ENCODE peak calls at places on chromosome 21, in four cellular contexts. One of them, this sample, is unnamed.

GRCh38 chr21:36150192-36150711 is 6.4 kb upstream of the DOP1B start:
- DNase-seq in tibial nerve: peak
- DNase-seq in K562: peak
- DNase-seq in esophagus squamous epithelium: no peak
- DNase-seq in this sample: no peak

GRCh38 chr21:20856926-20857325 is 141.3 kb upstream of the NCAM2 start:
- DNase-seq in K562: peak
- DNase-seq in tibial nerve: no peak
- DNase-seq in esophagus squamous epithelium: no peak
- DNase-seq in this sample: peak

GRCh38 chr21:45376459-45377324 is 28.3 kb upstream of the COL18A1 start:
- DNase-seq in tibial nerve: no peak
- DNase-seq in esophagus squamous epithelium: no peak
- DNase-seq in K562: no peak
- DNase-seq in this sample: no peak

GRCh38 chr21:15430023-15430422 is 299.8 kb upstream of the USP25 start:
- DNase-seq in tibial nerve: no peak
- DNase-seq in esophagus squamous epithelium: no peak
- DNase-seq in K562: no peak
- DNase-seq in this sample: no peak

GRCh38 chr21:42676799-42677198 is 23.4 kb downstream of the PDE9A start:
- DNase-seq in K562: no peak
- DNase-seq in tibial nerve: no peak
- DNase-seq in esophagus squamous epithelium: no peak
- DNase-seq in this sample: no peak

GRCh38 chr21:16072692-16073091 is 342.9 kb downstream of the USP25 start:
- DNase-seq in esophagus squamous epithelium: no peak
- DNase-seq in K562: no peak
- DNase-seq in tibial nerve: no peak
- DNase-seq in this sample: no peak

GRCh38 chr21:36699026-36699545 is at the start of gene SIM2:
- DNase-seq in esophagus squamous epithelium: no peak
- DNase-seq in tibial nerve: no peak
- DNase-seq in K562: peak
- DNase-seq in this sample: no peak

GRCh38 chr21:35136586-35137254 is 87.6 kb upstream of the RUNX1 start:
- DNase-seq in esophagus squamous epithelium: no peak
- DNase-seq in K562: peak
- DNase-seq in tibial nerve: no peak
- DNase-seq in this sample: no peak

GRCh38 chr21:17931080-17931479 is 111.9 kb upstream of the C21orf91 start:
- DNase-seq in K562: peak
- DNase-seq in esophagus squamous epithelium: no peak
- DNase-seq in tibial nerve: no peak
- DNase-seq in this sample: peak

GRCh38 chr21:28213221-28213620 is 779.5 kb downstream of the LTN1 start:
- DNase-seq in esophagus squamous epithelium: no peak
- DNase-seq in tibial nerve: no peak
- DNase-seq in K562: no peak
- DNase-seq in this sample: no peak

GRCh38 chr21:29466532-29466931 is 167.8 kb downstream of the BACH1 start:
- DNase-seq in K562: no peak
- DNase-seq in tibial nerve: no peak
- DNase-seq in esophagus squamous epithelium: no peak
- DNase-seq in this sample: no peak

GRCh38 chr21:21232320-21232719 is 234.1 kb downstream of the NCAM2 start:
- DNase-seq in tibial nerve: no peak
- DNase-seq in K562: peak
- DNase-seq in esophagus squamous epithelium: no peak
- DNase-seq in this sample: peak

GRCh38 chr21:21612446-21612845 is 614.2 kb downstream of the NCAM2 start:
- DNase-seq in esophagus squamous epithelium: no peak
- DNase-seq in tibial nerve: no peak
- DNase-seq in K562: no peak
- DNase-seq in this sample: no peak

GRCh38 chr21:45877821-45878469 is 103.6 kb upstream of the COL6A1 start:
- DNase-seq in esophagus squamous epithelium: no peak
- DNase-seq in tibial nerve: no peak
- DNase-seq in K562: no peak
- DNase-seq in this sample: no peak

GRCh38 chr21:26758083-26758861 is 86.9 kb downstream of the ADAMTS1 start:
- DNase-seq in tibial nerve: no peak
- DNase-seq in esophagus squamous epithelium: no peak
- DNase-seq in K562: no peak
- DNase-seq in this sample: no peak

GRCh38 chr21:31772674-31773555 is 41.0 kb upstream of the SCAF4 start:
- DNase-seq in esophagus squamous epithelium: no peak
- DNase-seq in K562: no peak
- DNase-seq in tibial nerve: no peak
- DNase-seq in this sample: no peak

GRCh38 chr21:31136891-31137290 is 98.6 kb upstream of the KRTAP19-8 start:
- DNase-seq in tibial nerve: no peak
- DNase-seq in K562: peak
- DNase-seq in esophagus squamous epithelium: no peak
- DNase-seq in this sample: no peak

GRCh38 chr21:31623664-31624063 is 35.8 kb upstream of the SOD1 start:
- DNase-seq in K562: peak
- DNase-seq in esophagus squamous epithelium: no peak
- DNase-seq in tibial nerve: no peak
- DNase-seq in this sample: no peak

GRCh38 chr21:27475363-27475955 is 508.6 kb upstream of the ADAMTS5 start:
- DNase-seq in esophagus squamous epithelium: no peak
- DNase-seq in K562: no peak
- DNase-seq in tibial nerve: no peak
- DNase-seq in this sample: no peak

GRCh38 chr21:29056005-29056404 is 17.4 kb downstream of the CCT8 start:
- DNase-seq in K562: no peak
- DNase-seq in tibial nerve: no peak
- DNase-seq in esophagus squamous epithelium: no peak
- DNase-seq in this sample: no peak

GRCh38 chr21:29025328-29025713 is 853 bp downstream of the USP16 start:
- DNase-seq in tibial nerve: no peak
- DNase-seq in esophagus squamous epithelium: no peak
- DNase-seq in K562: peak
- DNase-seq in this sample: no peak

GRCh38 chr21:46308431-46308830 is 15.2 kb downstream of the C21orf58 start:
- DNase-seq in tibial nerve: no peak
- DNase-seq in esophagus squamous epithelium: no peak
- DNase-seq in K562: no peak
- DNase-seq in this sample: no peak

GRCh38 chr21:26565105-26565504 is 8.0 kb downstream of the CYYR1 start:
- DNase-seq in esophagus squamous epithelium: no peak
- DNase-seq in K562: no peak
- DNase-seq in tibial nerve: no peak
- DNase-seq in this sample: no peak

DNA sequence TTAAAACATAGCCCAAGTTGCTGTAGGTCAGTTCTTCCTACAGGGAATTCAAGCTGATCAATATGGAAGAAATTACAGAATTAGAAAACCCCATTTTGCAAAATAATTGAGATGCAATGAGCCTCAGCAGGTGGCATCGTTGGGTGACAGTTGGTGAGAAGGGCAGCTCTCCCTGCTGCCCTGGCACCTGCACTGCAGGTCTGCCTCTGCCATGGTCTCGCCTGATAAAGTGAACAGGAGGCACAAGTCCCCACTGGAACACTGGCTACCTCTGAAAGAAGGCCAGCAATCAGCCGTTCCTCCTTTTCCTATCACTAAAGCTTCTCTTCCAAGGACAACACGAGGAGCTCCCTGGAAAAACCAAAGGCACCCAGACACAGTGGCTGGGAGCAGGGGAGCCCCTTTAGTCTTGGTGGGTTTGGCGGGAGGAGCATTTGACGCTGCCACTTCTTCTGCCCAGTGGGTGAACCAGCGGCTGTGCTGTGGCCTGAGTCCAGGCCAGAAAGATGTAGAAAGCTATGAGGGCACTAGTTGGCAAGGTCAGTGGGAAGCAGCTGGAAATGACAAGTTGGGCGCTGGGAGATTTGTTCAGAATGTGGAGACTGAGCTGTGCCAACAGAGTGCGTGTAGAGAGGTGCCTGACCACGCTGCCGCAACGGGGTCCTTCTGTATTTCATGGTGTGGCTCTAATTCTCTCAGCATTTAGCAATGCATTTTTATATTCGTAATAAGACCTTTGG is 93.1 kb downstream of the RIPK4 start:
- DNase-seq in K562: no peak
- DNase-seq in esophagus squamous epithelium: no peak
- DNase-seq in tibial nerve: no peak
- DNase-seq in this sample: no peak
- TF ChIP-seq POLR2A in K562: no peak
- TF ChIP-seq POLR2A in esophagus squamous epithelium: no peak
- TF ChIP-seq POLR2A in tibial nerve: no peak
- TF ChIP-seq POLR2A in this sample: no peak

DNA sequence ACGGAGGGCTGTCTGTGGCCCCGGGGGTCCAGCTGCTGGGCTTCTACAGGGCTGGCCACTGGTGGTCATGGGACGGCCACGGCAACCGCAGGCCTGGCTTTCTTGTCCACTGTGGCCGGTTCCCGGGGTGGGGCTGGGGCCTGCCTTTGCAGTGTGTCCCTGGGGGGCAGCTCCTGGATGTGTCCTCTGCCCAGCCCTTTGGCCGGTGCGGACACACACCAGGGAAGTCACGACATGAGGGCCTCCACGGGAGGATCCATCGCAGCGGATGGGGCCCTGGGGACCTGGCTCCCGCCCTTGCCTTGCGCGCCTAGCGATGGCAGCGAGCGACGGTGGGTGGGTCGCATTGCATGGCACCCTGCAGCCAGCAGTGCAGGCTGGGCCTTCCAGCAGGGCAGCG is 18.0 kb downstream of the PFKL start:
- DNase-seq in K562: no peak
- DNase-seq in esophagus squamous epithelium: no peak
- DNase-seq in tibial nerve: no peak
- DNase-seq in this sample: no peak
- TF ChIP-seq POLR2A in K562: no peak
- TF ChIP-seq POLR2A in esophagus squamous epithelium: no peak
- TF ChIP-seq POLR2A in tibial nerve: no peak
- TF ChIP-seq POLR2A in this sample: no peak

DNA sequence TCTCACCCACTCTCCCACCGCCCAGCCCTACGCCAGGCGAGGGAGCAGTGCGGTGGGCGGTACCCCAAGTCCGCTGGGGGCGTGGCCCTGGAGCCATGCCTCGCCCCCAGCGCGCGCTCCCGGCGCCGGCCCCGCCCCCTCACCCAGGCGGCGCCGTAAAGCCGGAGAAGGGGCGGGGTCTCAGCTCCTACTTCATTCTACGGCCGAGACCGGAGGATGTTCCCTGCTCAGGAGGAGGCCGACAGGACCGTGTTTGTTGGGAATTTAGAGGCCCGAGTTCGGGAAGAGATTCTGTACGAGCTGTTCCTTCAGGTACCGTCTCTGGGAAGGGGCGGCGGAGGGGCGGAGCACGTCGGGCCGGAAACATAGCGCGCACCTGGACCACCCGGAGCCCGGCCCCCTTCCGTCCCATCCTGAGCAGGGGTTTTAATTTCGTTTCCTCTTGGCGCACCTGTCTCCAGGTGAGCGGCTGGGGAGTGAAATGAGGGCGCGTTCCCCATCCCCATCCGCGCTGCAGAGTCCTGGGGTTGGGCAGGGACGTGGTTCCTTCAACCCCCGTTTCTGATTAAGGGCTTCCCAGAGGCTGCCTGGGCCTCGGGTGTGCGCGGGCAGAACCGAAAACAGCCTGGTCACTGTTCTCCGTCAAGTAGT is at the start of gene RBM11:
- DNase-seq in esophagus squamous epithelium: peak
- DNase-seq in K562: peak
- DNase-seq in tibial nerve: peak
- DNase-seq in this sample: peak
- TF ChIP-seq POLR2A in esophagus squamous epithelium: no peak
- TF ChIP-seq POLR2A in K562: no peak
- TF ChIP-seq POLR2A in tibial nerve: peak
- TF ChIP-seq POLR2A in this sample: no peak

GRCh38 chr21:43928726-43929125 is 63.7 kb downstream of the AGPAT3 start:
- DNase-seq in esophagus squamous epithelium: no peak
- DNase-seq in tibial nerve: no peak
- DNase-seq in K562: no peak
- DNase-seq in this sample: no peak

GRCh38 chr21:43928230-43928607 is 63.2 kb downstream of the AGPAT3 start:
- DNase-seq in tibial nerve: no peak
- DNase-seq in K562: no peak
- DNase-seq in esophagus squamous epithelium: no peak
- DNase-seq in this sample: no peak

GRCh38 chr21:43930074-43930847 is 65.2 kb downstream of the AGPAT3 start:
- DNase-seq in esophagus squamous epithelium: no peak
- DNase-seq in tibial nerve: no peak
- DNase-seq in K562: no peak
- DNase-seq in this sample: no peak

GRCh38 chr21:43930848-43931384 is 65.9 kb downstream of the AGPAT3 start:
- DNase-seq in esophagus squamous epithelium: no peak
- DNase-seq in K562: no peak
- DNase-seq in tibial nerve: no peak
- DNase-seq in this sample: no peak

GRCh38 chr21:43929217-43929971 is 64.4 kb downstream of the AGPAT3 start:
- DNase-seq in esophagus squamous epithelium: no peak
- DNase-seq in K562: no peak
- DNase-seq in tibial nerve: no peak
- DNase-seq in this sample: no peak
- TF ChIP-seq POLR2A in esophagus squamous epithelium: no peak
- TF ChIP-seq POLR2A in K562: no peak
- TF ChIP-seq POLR2A in tibial nerve: no peak
- TF ChIP-seq POLR2A in this sample: no peak

GRCh38 chr21:33914188-33914587 is 1.4 kb downstream of the ATP5PO start:
- DNase-seq in tibial nerve: no peak
- DNase-seq in K562: no peak
- DNase-seq in esophagus squamous epithelium: no peak
- DNase-seq in this sample: no peak

GRCh38 chr21:33916200-33916567 is 580 bp upstream of the ATP5PO start:
- DNase-seq in tibial nerve: no peak
- DNase-seq in K562: no peak
- DNase-seq in esophagus squamous epithelium: no peak
- DNase-seq in this sample: no peak

GRCh38 chr21:33917421-33917820 is 1.8 kb upstream of the ATP5PO start:
- DNase-seq in tibial nerve: no peak
- DNase-seq in K562: no peak
- DNase-seq in esophagus squamous epithelium: no peak
- DNase-seq in this sample: no peak

GRCh38 chr21:33909756-33910155 is 5.8 kb downstream of the ATP5PO start:
- DNase-seq in K562: no peak
- DNase-seq in esophagus squamous epithelium: no peak
- DNase-seq in tibial nerve: no peak
- DNase-seq in this sample: no peak

GRCh38 chr21:33915368-33916199 is at the start of gene ATP5PO:
- DNase-seq in K562: peak
- DNase-seq in esophagus squamous epithelium: peak
- DNase-seq in tibial nerve: peak
- DNase-seq in this sample: peak
- TF ChIP-seq POLR2A in K562: peak
- TF ChIP-seq POLR2A in esophagus squamous epithelium: peak
- TF ChIP-seq POLR2A in tibial nerve: peak
- TF ChIP-seq POLR2A in this sample: peak

GRCh38 chr21:37829447-37829846 is 86.8 kb downstream of the KCNJ6 start:
- DNase-seq in esophagus squamous epithelium: no peak
- DNase-seq in K562: no peak
- DNase-seq in tibial nerve: no peak
- DNase-seq in this sample: no peak
- TF ChIP-seq POLR2A in esophagus squamous epithelium: no peak
- TF ChIP-seq POLR2A in K562: no peak
- TF ChIP-seq POLR2A in tibial nerve: no peak
- TF ChIP-seq POLR2A in this sample: no peak

This sample was measured in erythroblast.